ENCODE peak calls at places on chromosomes 3 and 15, in four cellular contexts. One of them, this sample, is unnamed.

GRCh38 chr3:133369041-133369440 is 30.8 kb upstream of the BFSP2 start:
- DNase-seq in H1: peak; percentile 17
- DNase-seq in GM12878: no peak
- DNase-seq in K562: no peak
- DNase-seq in this sample: no peak

GRCh38 chr3:178259703-178260102 is 276.5 kb upstream of the KCNMB2 start:
- DNase-seq in GM12878: no peak
- DNase-seq in K562: no peak
- DNase-seq in H1: no peak
- DNase-seq in this sample: no peak

GRCh38 chr15:61916104-61916503 is 144.1 kb downstream of the VPS13C start:
- DNase-seq in GM12878: no peak
- DNase-seq in K562: no peak
- DNase-seq in H1: no peak
- DNase-seq in this sample: no peak

GRCh38 chr3:115227046-115227445 is 80.0 kb upstream of the ZBTB20 start:
- DNase-seq in K562: no peak
- DNase-seq in GM12878: no peak
- DNase-seq in H1: no peak
- DNase-seq in this sample: no peak

GRCh38 chr15:77716632-77717343 is 84.1 kb upstream of the LINGO1 start:
- DNase-seq in GM12878: no peak
- DNase-seq in K562: no peak
- DNase-seq in H1: no peak
- DNase-seq in this sample: no peak

GRCh38 chr15:72859757-72860145 is 76.2 kb upstream of the ADPGK start:
- DNase-seq in GM12878: no peak
- DNase-seq in H1: no peak
- DNase-seq in K562: no peak
- DNase-seq in this sample: no peak

GRCh38 chr3:151580592-151580991 is 119.7 kb upstream of the IGSF10 start:
- DNase-seq in H1: no peak
- DNase-seq in GM12878: no peak
- DNase-seq in K562: no peak
- DNase-seq in this sample: no peak

GRCh38 chr3:178274711-178275110 is 261.5 kb upstream of the KCNMB2 start:
- DNase-seq in GM12878: no peak
- DNase-seq in H1: no peak
- DNase-seq in K562: no peak
- DNase-seq in this sample: no peak

DNA sequence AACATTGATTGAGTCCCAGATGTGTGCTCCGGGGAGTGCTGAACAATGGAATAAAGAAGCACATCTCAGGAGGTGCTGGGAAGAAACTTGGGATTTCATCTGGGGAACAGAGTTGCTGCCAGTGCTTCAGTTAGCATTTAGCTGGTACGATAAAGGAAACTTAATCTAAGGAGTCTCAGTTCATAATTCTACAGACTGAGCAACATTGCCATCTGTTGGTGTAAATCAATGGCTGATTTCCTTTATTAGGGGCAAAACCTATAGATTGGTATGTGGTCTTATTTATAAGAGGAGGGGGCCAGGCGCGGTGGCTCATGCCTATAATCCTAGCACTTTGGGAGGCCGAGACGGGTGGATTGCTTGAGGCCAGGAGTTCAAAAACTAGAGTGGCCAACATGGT is 8.9 kb downstream of the MKRN2OS start:
- DNase-seq in GM12878: no peak
- DNase-seq in K562: no peak
- DNase-seq in H1: no peak
- DNase-seq in this sample: no peak
- TF ChIP-seq EGR1 in GM12878: no peak
- TF ChIP-seq EGR1 in K562: no peak
- TF ChIP-seq EGR1 in H1: no peak
- TF ChIP-seq EGR1 in this sample: no peak

GRCh38 chr3:194296448-194296831 is 54.7 kb downstream of the CPN2 start:
- DNase-seq in K562: no peak
- DNase-seq in H1: no peak
- DNase-seq in GM12878: no peak
- DNase-seq in this sample: peak; percentile 80
- TF ChIP-seq EGR1 in K562: no peak
- TF ChIP-seq EGR1 in H1: no peak
- TF ChIP-seq EGR1 in GM12878: no peak
- TF ChIP-seq EGR1 in this sample: peak; percentile 40

DNA sequence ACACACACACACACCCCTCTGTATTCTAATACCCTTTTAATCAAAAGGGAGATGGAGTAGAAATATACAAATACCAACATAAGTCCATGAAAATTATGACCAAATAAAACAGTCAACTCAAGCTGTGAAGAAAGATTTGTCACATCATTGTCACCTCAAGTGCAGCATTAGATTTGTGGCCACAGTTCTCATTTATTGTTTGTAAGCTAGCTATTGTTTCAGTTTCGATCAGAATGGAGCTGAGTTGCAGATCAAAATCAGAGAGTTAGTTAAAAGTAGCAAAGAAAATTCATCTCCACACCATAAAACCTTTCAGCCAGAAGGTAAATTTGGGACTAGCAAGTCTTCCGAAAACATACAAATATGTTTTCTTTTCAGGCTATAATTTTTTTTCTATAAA is 267.7 kb upstream of the LMCD1 start:
- DNase-seq in K562: no peak
- DNase-seq in GM12878: no peak
- DNase-seq in H1: no peak
- DNase-seq in this sample: no peak
- TF ChIP-seq EGR1 in K562: no peak
- TF ChIP-seq EGR1 in GM12878: no peak
- TF ChIP-seq EGR1 in H1: no peak
- TF ChIP-seq EGR1 in this sample: no peak

DNA sequence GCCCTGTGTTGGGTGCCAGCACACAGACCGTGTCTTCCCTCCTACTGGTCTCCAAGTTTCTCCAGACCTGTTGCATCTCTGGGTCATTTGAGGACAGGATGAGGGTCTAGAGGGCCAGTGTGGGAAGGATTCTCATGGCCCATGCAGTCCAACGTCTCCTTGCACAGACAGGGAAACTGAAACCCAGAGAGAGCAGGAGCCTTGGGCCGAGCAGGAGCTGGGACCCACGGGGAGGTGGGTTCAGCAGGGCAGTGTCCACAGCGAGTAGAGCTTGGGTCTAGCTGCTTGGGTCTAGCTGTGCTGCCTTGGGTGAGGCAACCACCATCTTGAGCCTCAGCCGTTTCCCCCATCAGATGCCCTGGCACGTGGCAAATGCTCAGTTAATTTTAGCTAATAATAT is 32.3 kb downstream of the HDAC11 start:
- DNase-seq in H1: no peak
- DNase-seq in K562: no peak
- DNase-seq in GM12878: no peak
- DNase-seq in this sample: no peak
- TF ChIP-seq EGR1 in H1: no peak
- TF ChIP-seq EGR1 in K562: no peak
- TF ChIP-seq EGR1 in GM12878: no peak
- TF ChIP-seq EGR1 in this sample: no peak

DNA sequence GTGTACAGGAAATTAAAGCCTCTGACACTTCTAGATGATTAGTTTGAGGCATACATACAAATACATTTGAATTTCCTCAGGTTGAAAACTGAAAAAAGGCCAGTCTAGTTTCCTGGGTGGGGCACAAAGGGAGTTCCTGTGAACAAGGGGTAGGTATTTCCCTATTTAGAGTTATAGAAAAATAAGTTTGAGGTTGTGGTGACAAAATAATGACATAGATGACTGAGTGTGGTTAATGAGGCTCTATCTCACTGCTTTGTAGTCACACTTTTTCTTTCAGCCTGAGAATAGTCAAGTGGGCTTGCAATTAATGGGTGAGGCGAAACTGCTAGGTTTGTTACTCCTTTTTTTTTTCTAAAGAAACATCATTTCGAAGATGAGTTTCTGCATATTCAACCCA is 4.3 kb downstream of the SLCO3A1 start:
- DNase-seq in K562: no peak
- DNase-seq in GM12878: peak; percentile 74
- DNase-seq in H1: no peak
- DNase-seq in this sample: no peak
- TF ChIP-seq EGR1 in K562: no peak
- TF ChIP-seq EGR1 in GM12878: no peak
- TF ChIP-seq EGR1 in H1: no peak
- TF ChIP-seq EGR1 in this sample: no peak

DNA sequence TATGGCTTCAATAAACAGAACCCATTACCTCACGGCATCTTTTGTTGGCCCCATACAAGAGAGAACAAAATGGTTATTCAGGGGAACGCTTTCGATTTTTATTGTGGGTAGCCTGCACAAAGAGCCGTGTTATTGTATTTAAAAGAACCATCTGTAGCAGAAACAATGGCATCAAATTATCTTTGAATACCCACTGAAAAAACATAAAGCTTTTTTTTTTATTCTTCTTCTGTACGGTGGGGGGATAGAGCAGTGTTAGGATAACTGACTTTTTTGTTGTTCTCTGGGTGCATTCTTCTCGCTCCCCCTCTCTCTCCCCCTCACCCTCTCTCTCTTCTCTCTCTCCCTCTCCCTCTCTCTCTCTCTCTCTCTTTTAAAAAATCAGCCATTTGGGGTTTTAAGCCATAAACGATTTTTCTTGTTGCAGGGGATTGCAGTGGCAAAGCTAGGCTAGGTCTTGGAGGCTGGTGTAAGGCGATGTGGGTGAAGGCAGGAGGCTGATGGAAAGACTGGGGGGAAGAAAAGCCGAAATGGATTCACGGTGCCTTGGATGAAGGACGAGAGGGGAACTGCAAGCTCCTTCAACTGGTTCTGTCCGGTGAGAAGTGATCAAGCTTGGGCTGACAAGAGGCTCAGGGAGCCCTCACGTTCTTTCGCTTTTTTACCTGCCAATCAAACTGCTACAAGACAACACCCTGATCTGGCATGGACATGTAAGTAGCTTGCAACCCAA is 12.4 kb upstream of the SOX2 start:
- DNase-seq in H1: peak; percentile 60
- DNase-seq in K562: no peak
- DNase-seq in GM12878: no peak
- DNase-seq in this sample: no peak
- TF ChIP-seq EGR1 in H1: no peak
- TF ChIP-seq EGR1 in K562: no peak
- TF ChIP-seq EGR1 in GM12878: no peak
- TF ChIP-seq EGR1 in this sample: no peak

GRCh38 chr3:134619884-134620445 is 30.9 kb downstream of the KY start:
- DNase-seq in K562: no peak
- DNase-seq in GM12878: no peak
- DNase-seq in H1: peak; percentile 26
- DNase-seq in this sample: no peak
- TF ChIP-seq EGR1 in K562: no peak
- TF ChIP-seq EGR1 in GM12878: no peak
- TF ChIP-seq EGR1 in H1: no peak
- TF ChIP-seq EGR1 in this sample: no peak